ENCODE peak calls at places on chromosomes 12 and 14, in eight cellular contexts. K is T-helper 2 cell, B is T follicular helper cell, S is psoas muscle, T is ACHN, O is mesothelial cell of epicardium, P is EL, Q is memory B cell. U is an unnamed sample.

GRCh38 chr12:60714141-60714900 is 1118.5 kb downstream of the SLC16A7 start:
- DNase-seq in Q (no peak), S (no peak), O (no peak), B (no peak), P (no peak), K (no peak), T (no peak), U (no peak)

GRCh38 chr12:49019435-49020317 is 1.1 kb upstream of the PRKAG1 start:
- DNase-seq in B (no peak), K (no peak), P (peak), S (peak), T (peak), Q (peak), O (no peak), U (no peak)

GRCh38 chr14:70700955-70701354 is 59.2 kb downstream of the TTC9 start:
- DNase-seq in P (no peak), T (no peak), K (no peak), Q (no peak), O (no peak), S (no peak), B (no peak), U (no peak)

GRCh38 chr14:39265741-39266588 is 32.2 kb downstream of the MIA2 start:
- DNase-seq in B (no peak), K (no peak), P (no peak), S (peak), Q (no peak), O (no peak), T (peak), U (no peak)

GRCh38 chr12:108390495-108391203 is 51.5 kb upstream of the CMKLR1 start:
- DNase-seq in K (no peak), S (no peak), Q (no peak), O (no peak), T (no peak), P (no peak), B (no peak), U (no peak)

GRCh38 chr12:31832740-31833540 is 104.1 kb upstream of the AMN1 start:
- DNase-seq in P (no peak), T (no peak), K (no peak), S (no peak), B (peak), O (no peak), Q (peak), U (peak)

GRCh38 chr14:21652209-21652808 is 1.3 kb upstream of the OR4E2 start:
- DNase-seq in T (no peak), Q (no peak), S (no peak), B (no peak), K (no peak), O (no peak), P (no peak), U (no peak)

GRCh38 chr12:76010732-76011458 is 20.7 kb downstream of the PHLDA1 start:
- DNase-seq in O (no peak), Q (no peak), P (peak), S (no peak), B (no peak), T (no peak), K (no peak), U (no peak)

GRCh38 chr14:54893151-54893760 is 9.4 kb downstream of the GCH1 start:
- DNase-seq in Q (no peak), S (no peak), K (no peak), T (peak), B (no peak), O (no peak), P (peak), U (no peak)

GRCh38 chr12:117139025-117139717 is 40.0 kb upstream of the TESC start:
- DNase-seq in K (no peak), O (no peak), P (no peak), Q (no peak), S (no peak), T (no peak), B (no peak), U (no peak)

GRCh38 chr12:6929806-6930452 is 2.2 kb downstream of the ATN1 start:
- DNase-seq in S (no peak), P (no peak), B (no peak), K (no peak), Q (no peak), O (no peak), T (no peak), U (no peak)

GRCh38 chr12:62581288-62582064 is 114.8 kb downstream of the MON2 start:
- DNase-seq in K (no peak), O (no peak), Q (no peak), S (no peak), B (no peak), P (peak), T (peak), U (no peak)

GRCh38 chr12:32559434-32559833 is 119.7 kb upstream of the DNM1L start:
- DNase-seq in T (no peak), B (no peak), K (no peak), Q (no peak), O (no peak), P (no peak), S (no peak), U (no peak)

GRCh38 chr14:89331398-89331797 is 85.6 kb downstream of the FOXN3 start:
- DNase-seq in Q (no peak), K (no peak), S (no peak), P (no peak), O (no peak), T (no peak), B (no peak), U (no peak)

GRCh38 chr14:91367173-91368171 is 50.1 kb downstream of the CCDC88C start:
- DNase-seq in P (peak), S (no peak), Q (peak), B (peak), O (no peak), T (peak), K (peak), U (peak)

U was measured in CD4-positive, alpha-beta T cell.